ENCODE peak calls at places on chromosomes 12 and 14, in five cellular contexts. I is HS-27A; U is activated naive CD8-positive, alpha-beta T cell treated with anti-CD3 and anti-CD28 coated beads for 36 hours; G is activated CD4-positive, alpha-beta T cell treated with anti-CD3 and anti-CD28 coated beads for 4 hours; M is occipital lobe. Y is an unnamed sample.

GRCh38 chr14:104746951-104747481 is 5.9 kb upstream of the SIVA1 start:
- DNase-seq in I (no peak), U (no peak), G (no peak), M (no peak), Y (no peak)

GRCh38 chr14:102485693-102486512 is 23.7 kb downstream of the ANKRD9 start:
- DNase-seq in I (no peak), U (no peak), G (no peak), M (no peak), Y (no peak)

GRCh38 chr12:107243316-107243715 is 150.0 kb upstream of the CRY1 start:
- DNase-seq in I (no peak), U (peak; percentile 1), G (no peak), M (no peak), Y (no peak)

GRCh38 chr12:113116875-113117274 is 18.7 kb downstream of the RASAL1 start:
- DNase-seq in I (no peak), U (no peak), G (no peak), M (no peak), Y (no peak)

GRCh38 chr12:56632701-56633464 is 2.8 kb upstream of the BAZ2A start:
- DNase-seq in I (no peak), U (no peak), G (no peak), M (no peak), Y (no peak)

GRCh38 chr14:64580451-64580850 is 30.7 kb downstream of the PPP1R36 start:
- DNase-seq in I (no peak), U (no peak), G (no peak), M (no peak), Y (no peak)

GRCh38 chr12:52027085-52027843 is 20.5 kb downstream of the TAMALIN start:
- DNase-seq in I (no peak), U (no peak), G (no peak), M (no peak), Y (no peak)

GRCh38 chr12:47717443-47718193 is 7.7 kb downstream of the ENDOU start:
- DNase-seq in I (no peak), U (peak; percentile 53), G (peak; percentile 32), M (peak; percentile 53), Y (peak; percentile 75)

GRCh38 chr12:77354766-77355362 is 289.5 kb upstream of the E2F7 start:
- DNase-seq in I (no peak), U (no peak), G (no peak), M (no peak), Y (no peak)

GRCh38 chr14:65850429-65851145 is 438.1 kb downstream of the FUT8 start:
- DNase-seq in I (no peak), U (peak; percentile 55), G (peak; percentile 70), M (peak; percentile 14), Y (no peak)

GRCh38 chr14:87059060-87059827 is 933.7 kb downstream of the GALC start:
- DNase-seq in I (no peak), U (no peak), G (no peak), M (no peak), Y (no peak)

GRCh38 chr14:72801381-72801812 is 92.5 kb downstream of the DPF3 start:
- DNase-seq in I (peak; percentile 66), U (no peak), G (no peak), M (no peak), Y (peak; percentile 60)

GRCh38 chr14:21092147-21093011 is 6.1 kb downstream of the ZNF219 start:
- DNase-seq in I (no peak), U (peak; percentile 89), G (peak; percentile 86), M (peak; percentile 64), Y (peak; percentile 74)

GRCh38 chr12:104998423-104999346 is 12.6 kb downstream of the NOPCHAP1 start:
- DNase-seq in I (no peak), U (no peak), G (no peak), M (no peak), Y (no peak)

GRCh38 chr12:81610955-81611889 is 147.9 kb downstream of the PPFIA2 start:
- DNase-seq in I (no peak), U (no peak), G (no peak), M (no peak), Y (peak; percentile 35)

GRCh38 chr12:121676190-121676589 is 6.7 kb upstream of the MORN3 start:
- DNase-seq in I (no peak), U (no peak), G (no peak), M (no peak), Y (no peak)

GRCh38 chr12:122368361-122369073 is 54.0 kb downstream of the CLIP1 start:
- DNase-seq in I (no peak), U (no peak), G (no peak), M (no peak), Y (no peak)

GRCh38 chr12:89833337-89834252 is 125.0 kb upstream of the ATP2B1 start:
- DNase-seq in I (no peak), U (no peak), G (no peak), M (peak; percentile 34), Y (no peak)

GRCh38 chr12:125533434-125534029 is 468.3 kb downstream of the AACS start:
- DNase-seq in I (no peak), U (peak; percentile 22), G (no peak), M (peak; percentile 14), Y (peak; percentile 11)

Y was measured in ACHN.